ENCODE peak calls at places on chromosomes 3 and 15, in eight cellular contexts. L, X, H, E, T, M, Y and Z are unnamed samples.

GRCh38 chr15:101124731-101125558 is 126.9 kb downstream of the CHSY1 start:
- DNase-seq in L (no peak), H (no peak), X (no peak), M (no peak), E (no peak), Y (no peak), T (no peak), Z (no peak)

GRCh38 chr3:3145831-3146230 is 19.1 kb downstream of the TRNT1 start:
- DNase-seq in L (no peak), M (no peak), H (no peak), E (no peak), T (no peak), Y (no peak), X (no peak), Z (no peak)

GRCh38 chr3:102553876-102554275 is 119.1 kb downstream of the ZPLD1 start:
- DNase-seq in T (no peak), H (no peak), Y (no peak), X (no peak), M (no peak), L (no peak), E (no peak), Z (no peak)

GRCh38 chr3:124772081-124772831 is 42.0 kb downstream of the UMPS start:
- DNase-seq in L (no peak), M (no peak), T (no peak), Y (peak), H (no peak), X (no peak), E (peak), Z (no peak)

GRCh38 chr3:123421353-123422174 is 27.3 kb downstream of the ADCY5 start:
- DNase-seq in L (no peak), E (no peak), T (no peak), M (no peak), H (no peak), X (no peak), Y (no peak), Z (no peak)

GRCh38 chr3:155497930-155498647 is 204.6 kb upstream of the STRIT1 start:
- DNase-seq in X (no peak), T (peak), Y (no peak), M (no peak), L (no peak), E (no peak), H (no peak), Z (no peak)

GRCh38 chr3:141367038-141367730 is 1.1 kb upstream of the ZBTB38 start:
- DNase-seq in E (no peak), T (peak), H (no peak), M (no peak), Y (peak), X (peak), L (peak), Z (no peak)

GRCh38 chr15:57866149-57866736 is 159.7 kb downstream of the POLR2M start:
- DNase-seq in Y (peak), H (peak), E (peak), X (no peak), L (no peak), T (no peak), M (peak), Z (peak)

GRCh38 chr3:42447481-42447880 is 37.1 kb upstream of the LYZL4 start:
- DNase-seq in L (no peak), E (no peak), T (no peak), Y (no peak), X (no peak), M (no peak), H (no peak), Z (no peak)

GRCh38 chr3:64048631-64049061 is 25.4 kb upstream of the PSMD6 start:
- DNase-seq in H (no peak), Y (no peak), L (no peak), X (no peak), E (no peak), M (peak), T (no peak), Z (no peak)

GRCh38 chr3:183564046-183564445 is 8.5 kb upstream of the KLHL6 start:
- DNase-seq in E (no peak), T (no peak), X (no peak), Y (no peak), H (no peak), L (no peak), M (no peak), Z (no peak)

GRCh38 chr15:95556225-95556624 is 774.3 kb upstream of the NR2F2 start:
- DNase-seq in X (no peak), H (no peak), M (no peak), E (no peak), L (no peak), T (no peak), Y (no peak), Z (no peak)

GRCh38 chr3:159733194-159733860 is 255.3 kb upstream of the IL12A start:
- DNase-seq in T (no peak), H (no peak), E (no peak), X (no peak), L (no peak), M (no peak), Y (no peak), Z (no peak)

GRCh38 chr3:17588422-17588821 is 154.0 kb downstream of the TBC1D5 start:
- DNase-seq in M (no peak), L (no peak), X (no peak), Y (no peak), H (no peak), T (no peak), E (no peak), Z (no peak)

GRCh38 chr3:148889828-148890227 is 24.7 kb downstream of the CPA3 start:
- DNase-seq in Y (no peak), L (no peak), T (no peak), M (no peak), H (no peak), E (no peak), X (no peak), Z (no peak)

GRCh38 chr3:39707314-39707909 is 102.0 kb upstream of the MYRIP start:
- DNase-seq in M (peak), L (no peak), X (no peak), H (no peak), E (peak), T (peak), Y (no peak), Z (peak)

GRCh38 chr3:60703956-60704736 is 547.1 kb downstream of the FHIT start:
- DNase-seq in M (no peak), E (no peak), L (no peak), H (no peak), X (no peak), Y (no peak), T (peak), Z (no peak)

GRCh38 chr3:134904333-134904771 is 109.3 kb downstream of the EPHB1 start:
- DNase-seq in T (peak), E (no peak), Y (no peak), H (no peak), X (no peak), L (no peak), M (no peak), Z (peak)

GRCh38 chr3:156216852-156217251 is 96.5 kb downstream of the KCNAB1 start:
- DNase-seq in H (no peak), X (no peak), M (no peak), E (no peak), T (no peak), Y (no peak), L (no peak), Z (no peak)

GRCh38 chr15:62841269-62841628 is 201.3 kb upstream of the TPM1 start:
- DNase-seq in X (no peak), T (no peak), M (no peak), L (no peak), E (no peak), Y (no peak), H (no peak), Z (no peak)

GRCh38 chr3:122258757-122259371 is 66.2 kb upstream of the CSTA start:
- DNase-seq in L (peak), M (peak), H (peak), Y (no peak), X (peak), T (no peak), E (peak), Z (peak)

GRCh38 chr3:190345878-190346277 is 23.6 kb upstream of the CLDN1 start:
- DNase-seq in X (no peak), H (no peak), T (no peak), M (no peak), E (no peak), Y (no peak), L (no peak), Z (no peak)

GRCh38 chr15:85658816-85659215 is 135.9 kb downstream of the KLHL25 start:
- DNase-seq in H (no peak), E (no peak), X (no peak), L (no peak), M (no peak), T (no peak), Y (no peak), Z (no peak)

GRCh38 chr15:100766225-100767001 is 113.2 kb upstream of the ALDH1A3 start:
- DNase-seq in H (no peak), T (no peak), Y (no peak), L (no peak), E (no peak), X (peak), M (no peak), Z (no peak)

GRCh38 chr3:70120360-70120966 is 120.9 kb downstream of the SAMMSON start:
- DNase-seq in T (peak), L (no peak), E (peak), M (peak), X (peak), Y (no peak), H (peak), Z (peak)

GRCh38 chr3:35671483-35671882 is 32.2 kb downstream of the ARPP21 start:
- DNase-seq in M (no peak), L (no peak), Y (no peak), X (no peak), H (no peak), E (no peak), T (no peak), Z (no peak)

GRCh38 chr3:134542287-134542686 is 56.4 kb downstream of the CEP63 start:
- DNase-seq in M (peak), T (no peak), E (peak), H (no peak), X (no peak), L (no peak), Y (no peak), Z (no peak)

GRCh38 chr3:98240133-98240532 is 23.9 kb upstream of the OR5H6 start:
- DNase-seq in X (no peak), E (no peak), Y (no peak), H (no peak), M (no peak), T (no peak), L (no peak), Z (no peak)

GRCh38 chr3:158845748-158846350 is 44.0 kb downstream of the MFSD1 start:
- DNase-seq in T (no peak), E (peak), X (no peak), L (no peak), M (peak), H (no peak), Y (no peak), Z (no peak)

GRCh38 chr3:135944831-135945230 is 20.7 kb upstream of the PPP2R3A start:
- DNase-seq in X (no peak), E (no peak), Y (no peak), T (no peak), H (no peak), M (no peak), L (peak), Z (no peak)

GRCh38 chr15:89948796-89949195 is 36.0 kb upstream of the ARPIN start:
- DNase-seq in T (no peak), M (no peak), H (no peak), L (no peak), E (no peak), X (no peak), Y (no peak), Z (no peak)

GRCh38 chr3:197354195-197355059 is 56.0 kb upstream of the DLG1 start:
- DNase-seq in E (no peak), T (no peak), H (no peak), M (no peak), X (no peak), L (peak), Y (peak), Z (no peak)

DNA sequence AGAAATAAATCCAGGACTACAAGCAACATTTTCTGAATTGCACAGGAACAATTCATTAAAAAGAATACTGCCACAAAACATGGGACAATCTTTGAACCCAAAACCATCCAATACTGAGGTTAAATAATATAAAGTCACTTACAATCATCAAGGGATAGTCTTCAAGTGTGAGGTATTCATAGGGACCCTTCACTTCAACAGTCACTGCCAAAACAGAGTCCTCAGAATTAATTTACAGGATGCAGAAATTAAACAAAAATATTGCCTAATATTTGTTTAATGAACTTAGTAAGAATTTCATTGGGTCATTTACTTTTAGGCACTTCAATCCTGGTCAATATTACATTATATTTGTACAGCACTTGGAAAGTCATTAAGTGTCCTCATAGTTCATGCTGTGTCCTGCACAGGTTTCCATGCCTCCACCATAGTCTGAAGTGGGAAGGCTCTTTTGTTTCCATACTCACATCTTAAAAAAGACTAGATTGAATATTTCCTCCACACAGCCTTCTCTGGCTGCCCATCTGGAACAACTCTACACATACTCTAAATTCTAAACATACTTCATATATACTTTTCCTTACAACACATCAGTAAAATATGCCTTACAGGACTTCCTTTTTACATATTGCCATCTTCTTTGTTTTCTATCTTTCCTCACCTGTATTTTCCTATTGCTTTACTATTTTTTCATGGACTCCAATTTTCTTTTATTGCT is 31.6 kb upstream of the VPS39 start:
- DNase-seq in H (no peak), L (no peak), E (no peak), T (no peak), X (no peak), M (no peak), Y (no peak), Z (no peak)
- TF ChIP-seq CTCF in H (no peak), L (no peak), E (no peak), T (no peak), X (no peak), M (no peak), Y (no peak), Z (no peak)

GRCh38 chr3:188948658-188949400 is 222.9 kb upstream of the TPRG1 start:
- DNase-seq in H (no peak), L (peak), Y (peak), X (no peak), E (no peak), M (no peak), T (peak), Z (no peak)

GRCh38 chr3:188947983-188948657 is 223.7 kb upstream of the TPRG1 start:
- DNase-seq in Y (peak), H (peak), M (peak), L (peak), T (peak), X (peak), E (peak), Z (no peak)

GRCh38 chr3:188946837-188947236 is 224.9 kb upstream of the TPRG1 start:
- DNase-seq in E (no peak), M (no peak), Y (peak), L (no peak), X (no peak), H (no peak), T (no peak), Z (no peak)

GRCh38 chr3:188946351-188946750 is 225.4 kb upstream of the TPRG1 start:
- DNase-seq in E (no peak), L (no peak), T (no peak), H (no peak), Y (no peak), X (no peak), M (no peak), Z (no peak)

GRCh38 chr3:188947401-188947982 is 224.3 kb upstream of the TPRG1 start:
- DNase-seq in X (peak), E (peak), L (peak), Y (peak), T (peak), H (peak), M (peak), Z (no peak)
- H3K4me3 ChIP-seq in X (peak), E (peak), L (peak), Y (peak), T (peak), H (peak), M (peak), Z (no peak)

DNA sequence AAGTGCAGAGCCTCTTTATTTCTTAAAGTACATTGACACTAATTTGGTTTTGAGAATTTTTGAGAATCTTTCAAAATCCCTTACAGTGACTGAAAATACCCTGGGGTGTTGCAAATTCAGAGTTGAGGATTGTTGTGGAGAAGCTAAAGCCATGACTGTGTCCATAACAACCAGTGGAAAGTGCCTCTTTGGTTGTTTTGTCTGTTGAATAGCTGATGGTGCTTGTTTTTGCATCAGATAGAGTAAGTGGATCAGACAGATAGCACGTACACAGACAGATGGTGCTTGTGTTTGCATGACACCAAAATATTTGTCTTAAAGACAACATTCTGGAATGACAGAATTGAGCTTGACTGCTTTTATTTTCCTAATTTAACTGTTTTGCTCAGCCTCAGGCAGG is 265.0 kb downstream of the IL20RB start:
- DNase-seq in X (no peak), T (no peak), H (no peak), E (no peak), M (no peak), Y (no peak), L (no peak), Z (no peak)
- TF ChIP-seq CTCF in X (no peak), T (no peak), H (no peak), E (no peak), M (no peak), Y (no peak), L (no peak), Z (no peak)

DNA sequence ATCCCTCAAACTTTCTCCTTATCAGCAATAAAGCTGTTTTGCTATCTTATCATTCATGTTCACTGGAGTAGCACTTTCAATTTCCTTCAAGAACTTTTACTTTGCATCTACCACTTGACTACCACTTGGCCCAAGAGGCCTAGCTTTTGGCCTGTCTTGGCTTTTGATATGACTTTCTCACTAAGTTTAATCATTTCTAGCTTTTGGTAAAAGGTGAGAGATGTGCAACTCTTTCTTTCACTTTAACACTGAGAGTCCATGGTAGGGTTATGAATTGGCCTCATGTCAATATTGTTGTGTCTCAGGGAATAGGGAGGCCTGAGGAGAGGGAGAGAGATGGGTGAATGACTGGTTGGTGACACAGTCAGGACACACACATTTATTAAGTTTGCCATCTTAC is 31.0 kb upstream of the FAM3D start:
- DNase-seq in H (no peak), T (no peak), X (no peak), E (no peak), Y (no peak), M (no peak), L (no peak), Z (no peak)
- H3K4me3 ChIP-seq in H (no peak), T (no peak), X (no peak), E (no peak), Y (no peak), M (no peak), L (no peak), Z (no peak)

DNA sequence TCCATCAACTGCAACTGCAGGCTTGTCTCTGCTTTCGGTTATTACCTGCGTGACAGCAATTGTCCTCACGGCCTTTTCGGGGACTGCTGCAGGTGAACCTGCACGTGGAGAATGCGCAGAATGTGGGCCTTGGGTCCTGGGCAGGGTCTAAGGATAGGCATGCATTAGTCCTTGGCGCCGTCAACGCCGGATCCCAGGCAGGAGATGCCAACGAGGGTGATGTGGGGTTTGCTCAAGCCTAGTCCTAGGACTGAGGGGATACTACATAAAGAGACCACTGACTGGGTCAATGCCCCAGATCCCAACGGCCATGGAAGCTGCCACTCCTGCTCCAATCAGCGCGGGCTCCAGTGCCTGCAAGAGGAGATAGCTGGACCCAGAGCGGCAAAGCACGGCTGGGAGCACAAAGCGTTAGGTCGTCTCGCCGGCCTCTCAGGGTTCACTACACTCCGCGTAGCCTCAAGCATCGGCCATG is 448 bp upstream of the RBM15B start:
- DNase-seq in E (no peak), M (peak), Y (no peak), X (no peak), L (no peak), T (no peak), H (no peak), Z (no peak)
- TF ChIP-seq CTCF in E (no peak), M (no peak), Y (no peak), X (no peak), L (no peak), T (no peak), H (no peak), Z (peak)